ENCODE peak calls at places on chromosomes 13 and 19, in five cellular contexts. One of them, this sample, is unnamed.

GRCh38 chr13:18991054-18991453 is 190.6 kb downstream of the TUBA3C start:
- DNase-seq in HepG2: no peak
- DNase-seq in H1: no peak
- DNase-seq in GM12878: no peak
- DNase-seq in HCT116: no peak
- DNase-seq in this sample: no peak

GRCh38 chr13:53250272-53250875 is 221.8 kb downstream of the OLFM4 start:
- DNase-seq in GM12878: peak
- DNase-seq in H1: no peak
- DNase-seq in HCT116: peak
- DNase-seq in HepG2: peak
- DNase-seq in this sample: peak

GRCh38 chr19:40609561-40610395 is 8.6 kb downstream of the LTBP4 start:
- DNase-seq in HCT116: peak
- DNase-seq in GM12878: peak
- DNase-seq in H1: peak
- DNase-seq in HepG2: peak
- DNase-seq in this sample: peak

GRCh38 chr19:35232912-35233311 is 4.4 kb upstream of the FAM187B start:
- DNase-seq in H1: no peak
- DNase-seq in HepG2: peak
- DNase-seq in GM12878: no peak
- DNase-seq in HCT116: no peak
- DNase-seq in this sample: no peak

GRCh38 chr19:47330466-47330869 is 1.5 kb upstream of the C5AR2 start:
- DNase-seq in H1: no peak
- DNase-seq in HepG2: no peak
- DNase-seq in GM12878: no peak
- DNase-seq in HCT116: no peak
- DNase-seq in this sample: no peak

GRCh38 chr19:47470447-47471195 is 1.1 kb downstream of the SLC8A2 start:
- DNase-seq in H1: no peak
- DNase-seq in HCT116: no peak
- DNase-seq in GM12878: no peak
- DNase-seq in HepG2: no peak
- DNase-seq in this sample: no peak

GRCh38 chr19:35509861-35510625 is 3.4 kb downstream of the DMKN start:
- DNase-seq in HCT116: peak
- DNase-seq in H1: peak
- DNase-seq in GM12878: no peak
- DNase-seq in HepG2: peak
- DNase-seq in this sample: peak

GRCh38 chr19:52237771-52238400 is 31.5 kb upstream of the ZNF766 start:
- DNase-seq in HepG2: peak
- DNase-seq in H1: peak
- DNase-seq in HCT116: peak
- DNase-seq in GM12878: peak
- DNase-seq in this sample: peak

GRCh38 chr13:98405690-98406344 is 171.1 kb downstream of the STK24 start:
- DNase-seq in GM12878: no peak
- DNase-seq in HepG2: peak
- DNase-seq in H1: no peak
- DNase-seq in HCT116: no peak
- DNase-seq in this sample: no peak

GRCh38 chr13:38543561-38543960 is 143.3 kb upstream of the FREM2 start:
- DNase-seq in GM12878: no peak
- DNase-seq in HepG2: no peak
- DNase-seq in HCT116: no peak
- DNase-seq in H1: no peak
- DNase-seq in this sample: no peak

GRCh38 chr19:41426952-41427646 is at the start of gene B3GNT8:
- DNase-seq in HCT116: no peak
- DNase-seq in HepG2: peak
- DNase-seq in H1: peak
- DNase-seq in GM12878: no peak
- DNase-seq in this sample: no peak

GRCh38 chr19:45663800-45664199 is 4.2 kb upstream of the GIPR start:
- DNase-seq in H1: no peak
- DNase-seq in GM12878: no peak
- DNase-seq in HCT116: no peak
- DNase-seq in HepG2: no peak
- DNase-seq in this sample: no peak

GRCh38 chr19:15304140-15304705 is 28.1 kb downstream of the BRD4 start:
- DNase-seq in H1: no peak
- DNase-seq in GM12878: no peak
- DNase-seq in HepG2: peak
- DNase-seq in HCT116: no peak
- DNase-seq in this sample: peak

GRCh38 chr19:19540707-19541515 is 2.8 kb downstream of the CILP2 start:
- DNase-seq in GM12878: no peak
- DNase-seq in HepG2: no peak
- DNase-seq in HCT116: peak
- DNase-seq in H1: peak
- DNase-seq in this sample: peak

GRCh38 chr13:39656325-39656677 is 839 bp downstream of the COG6 start:
- DNase-seq in H1: no peak
- DNase-seq in HCT116: no peak
- DNase-seq in HepG2: no peak
- DNase-seq in GM12878: no peak
- DNase-seq in this sample: no peak

GRCh38 chr19:43439183-43440063 is 24.7 kb downstream of the TEX101 start:
- DNase-seq in GM12878: no peak
- DNase-seq in HepG2: peak
- DNase-seq in H1: no peak
- DNase-seq in HCT116: peak
- DNase-seq in this sample: no peak

GRCh38 chr13:67298297-67298696 is 68.2 kb upstream of the PCDH9 start:
- DNase-seq in GM12878: no peak
- DNase-seq in HepG2: no peak
- DNase-seq in H1: no peak
- DNase-seq in HCT116: no peak
- DNase-seq in this sample: no peak

GRCh38 chr19:2215281-2215751 is 20.8 kb downstream of the PLEKHJ1 start:
- DNase-seq in H1: no peak
- DNase-seq in HepG2: no peak
- DNase-seq in GM12878: no peak
- DNase-seq in HCT116: no peak
- DNase-seq in this sample: no peak

GRCh38 chr19:18589380-18590272 is 1.0 kb downstream of the REX1BD start:
- DNase-seq in HCT116: peak
- DNase-seq in HepG2: peak
- DNase-seq in GM12878: no peak
- DNase-seq in H1: peak
- DNase-seq in this sample: no peak

GRCh38 chr19:13195678-13196077 is 45.5 kb downstream of the IER2 start:
- DNase-seq in HepG2: peak
- DNase-seq in HCT116: no peak
- DNase-seq in H1: peak
- DNase-seq in GM12878: no peak
- DNase-seq in this sample: peak

GRCh38 chr13:33455291-33455690 is 169.7 kb upstream of the STARD13 start:
- DNase-seq in H1: no peak
- DNase-seq in HepG2: no peak
- DNase-seq in HCT116: no peak
- DNase-seq in GM12878: no peak
- DNase-seq in this sample: no peak

GRCh38 chr19:14369399-14370168 is 11.7 kb upstream of the ADGRE5 start:
- DNase-seq in HCT116: no peak
- DNase-seq in H1: no peak
- DNase-seq in HepG2: no peak
- DNase-seq in GM12878: no peak
- DNase-seq in this sample: no peak

GRCh38 chr19:2613507-2614295 is 88.8 kb downstream of the GNG7 start:
- DNase-seq in HCT116: no peak
- DNase-seq in HepG2: no peak
- DNase-seq in GM12878: no peak
- DNase-seq in H1: peak
- DNase-seq in this sample: peak

GRCh38 chr19:6997679-6998445 is 23.4 kb downstream of the MBD3L2B start:
- DNase-seq in HepG2: no peak
- DNase-seq in HCT116: no peak
- DNase-seq in H1: no peak
- DNase-seq in GM12878: no peak
- DNase-seq in this sample: no peak

GRCh38 chr19:48656840-48657474 is 11.0 kb upstream of the CA11 start:
- DNase-seq in H1: no peak
- DNase-seq in GM12878: no peak
- DNase-seq in HCT116: no peak
- DNase-seq in HepG2: no peak
- DNase-seq in this sample: no peak

GRCh38 chr19:50492303-50493052 is 15.8 kb upstream of the GARIN5A start:
- DNase-seq in HepG2: no peak
- DNase-seq in HCT116: no peak
- DNase-seq in GM12878: no peak
- DNase-seq in H1: no peak
- DNase-seq in this sample: no peak

GRCh38 chr13:45416521-45417125 is 1.6 kb downstream of the SLC25A30 start:
- DNase-seq in GM12878: no peak
- DNase-seq in HepG2: no peak
- DNase-seq in H1: no peak
- DNase-seq in HCT116: no peak
- DNase-seq in this sample: no peak

GRCh38 chr13:70330697-70331361 is 222.6 kb upstream of the KLHL1 start:
- DNase-seq in H1: no peak
- DNase-seq in HepG2: no peak
- DNase-seq in HCT116: no peak
- DNase-seq in GM12878: no peak
- DNase-seq in this sample: no peak

GRCh38 chr19:29690842-29691241 is 24.2 kb downstream of the C19orf12 start:
- DNase-seq in GM12878: no peak
- DNase-seq in H1: peak
- DNase-seq in HCT116: peak
- DNase-seq in HepG2: peak
- DNase-seq in this sample: no peak

GRCh38 chr13:98549006-98549727 is 27.7 kb downstream of the STK24 start:
- DNase-seq in HCT116: no peak
- DNase-seq in GM12878: no peak
- DNase-seq in H1: no peak
- DNase-seq in HepG2: peak
- DNase-seq in this sample: no peak

GRCh38 chr13:110277357-110277950 is 29.5 kb downstream of the COL4A1 start:
- DNase-seq in HCT116: no peak
- DNase-seq in HepG2: no peak
- DNase-seq in GM12878: no peak
- DNase-seq in H1: no peak
- DNase-seq in this sample: no peak

GRCh38 chr13:110274687-110275086 is 32.3 kb downstream of the COL4A1 start:
- DNase-seq in HepG2: no peak
- DNase-seq in HCT116: no peak
- DNase-seq in GM12878: no peak
- DNase-seq in H1: peak
- DNase-seq in this sample: no peak

GRCh38 chr13:110276553-110276950 is 30.4 kb downstream of the COL4A1 start:
- DNase-seq in HCT116: no peak
- DNase-seq in HepG2: no peak
- DNase-seq in H1: no peak
- DNase-seq in GM12878: no peak
- DNase-seq in this sample: no peak

GRCh38 chr13:110273254-110273653 is 33.7 kb downstream of the COL4A1 start:
- DNase-seq in H1: no peak
- DNase-seq in HepG2: no peak
- DNase-seq in HCT116: no peak
- DNase-seq in GM12878: no peak
- DNase-seq in this sample: no peak

DNA sequence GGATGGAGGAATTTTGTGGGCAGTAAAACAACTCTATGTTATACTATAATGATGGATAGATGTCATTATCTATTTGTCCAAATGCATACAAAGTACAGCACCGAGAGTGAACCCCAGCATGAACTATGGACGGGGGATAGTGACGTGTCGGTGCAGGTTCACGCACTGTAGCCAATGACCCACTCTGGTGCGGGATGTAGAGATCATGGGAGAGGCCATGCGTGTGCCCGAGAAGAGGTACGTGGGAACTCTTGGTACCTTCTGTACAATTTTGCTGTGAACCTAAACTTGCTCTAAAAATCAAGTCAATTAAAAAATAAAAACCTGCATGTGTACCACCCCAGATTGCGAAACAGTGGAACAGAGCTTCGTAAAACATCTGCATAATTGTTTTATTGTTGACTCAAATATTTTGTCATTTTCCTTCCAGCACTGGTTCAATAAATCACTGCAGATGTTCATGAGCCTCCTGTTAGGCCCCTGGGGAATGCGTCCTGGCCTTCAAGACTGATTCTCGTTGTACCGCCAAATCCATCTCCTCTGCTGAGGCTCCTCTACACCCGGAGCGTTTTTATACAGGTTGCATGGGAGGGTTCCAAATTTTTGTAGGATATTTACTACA is 30.9 kb downstream of the COL4A1 start:
- DNase-seq in HCT116: no peak
- DNase-seq in H1: no peak
- DNase-seq in GM12878: no peak
- DNase-seq in HepG2: no peak
- DNase-seq in this sample: no peak
- TF ChIP-seq JUND in HCT116: no peak
- TF ChIP-seq JUND in H1: no peak
- TF ChIP-seq JUND in GM12878: no peak
- TF ChIP-seq JUND in HepG2: no peak
- TF ChIP-seq JUND in this sample: no peak

GRCh38 chr19:58519087-58519354 is 589 bp downstream of the ZBTB45 start:
- DNase-seq in HCT116: no peak
- DNase-seq in HepG2: peak
- DNase-seq in H1: peak
- DNase-seq in GM12878: no peak
- DNase-seq in this sample: peak
- TF ChIP-seq JUND in HCT116: no peak
- TF ChIP-seq JUND in HepG2: no peak
- TF ChIP-seq JUND in H1: no peak
- TF ChIP-seq JUND in GM12878: no peak
- TF ChIP-seq JUND in this sample: no peak

GRCh38 chr13:111046590-111047141 is 68.4 kb upstream of the ARHGEF7 start:
- DNase-seq in HepG2: no peak
- DNase-seq in GM12878: peak
- DNase-seq in H1: no peak
- DNase-seq in HCT116: no peak
- DNase-seq in this sample: no peak
- TF ChIP-seq JUND in HepG2: no peak
- TF ChIP-seq JUND in GM12878: peak
- TF ChIP-seq JUND in H1: no peak
- TF ChIP-seq JUND in HCT116: no peak
- TF ChIP-seq JUND in this sample: no peak

DNA sequence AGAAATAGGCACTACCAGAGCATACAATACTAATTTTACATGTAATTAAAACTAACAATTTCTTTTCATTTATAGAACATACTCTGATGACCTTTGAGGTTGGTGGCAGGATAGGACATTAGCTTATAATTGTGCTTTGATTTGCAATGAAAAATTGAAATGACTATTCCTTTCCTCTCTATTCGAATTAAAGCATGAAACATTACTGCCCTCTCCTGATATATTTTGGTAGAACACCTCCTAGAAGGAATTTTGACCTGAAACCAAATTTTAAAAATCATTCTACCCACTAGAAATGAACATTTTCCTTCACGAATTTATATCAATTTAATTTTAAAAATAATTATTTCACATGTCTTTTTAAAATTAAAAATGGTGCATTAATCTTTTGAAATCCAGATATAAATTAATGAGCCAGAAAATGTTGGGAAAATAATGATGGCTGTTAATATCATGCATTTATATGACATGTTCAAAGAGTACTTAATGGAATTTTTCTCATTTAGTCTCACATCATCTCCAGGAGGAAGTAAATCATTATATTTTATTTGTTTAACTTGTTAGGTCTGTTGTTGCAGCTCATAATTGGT is 556.3 kb upstream of the ARGLU1 start:
- DNase-seq in HCT116: no peak
- DNase-seq in GM12878: no peak
- DNase-seq in H1: no peak
- DNase-seq in HepG2: peak
- DNase-seq in this sample: peak
- TF ChIP-seq JUND in HCT116: no peak
- TF ChIP-seq JUND in GM12878: no peak
- TF ChIP-seq JUND in H1: no peak
- TF ChIP-seq JUND in HepG2: no peak
- TF ChIP-seq JUND in this sample: no peak